ENCODE peak calls at places on chromosomes 4 and X, in ten cellular contexts. P is breast epithelium, X is sigmoid colon, R is H1, S is body of pancreas, N is Panc1, Z is heart left ventricle, A is left lung, E is fibroblast of lung, J is aorta. T is an unnamed sample.

GRCh38 chrX:103063918-103064434 is at the start of gene BEX1:
- DNase-seq in P (peak; percentile 48), X (peak; percentile 72), R (peak; percentile 31), S (peak; percentile 75), N (no peak), Z (peak; percentile 28), A (no peak), E (peak; percentile 52), J (no peak), T (no peak)

GRCh38 chrX:23373129-23373804 is 38.6 kb downstream of the PTCHD1 start:
- DNase-seq in P (no peak), X (no peak), R (no peak), S (no peak), N (peak; percentile 10), Z (no peak), A (no peak), E (peak; percentile 88), J (no peak), T (no peak)

GRCh38 chrX:69371159-69371558 is 133.0 kb upstream of the NALF2 start:
- DNase-seq in P (no peak), X (no peak), R (no peak), S (no peak), N (no peak), Z (no peak), A (no peak), E (no peak), J (no peak), T (no peak)

GRCh38 chrX:9862953-9863352 is 76.7 kb downstream of the SHROOM2 start:
- DNase-seq in P (no peak), X (no peak), R (no peak), S (no peak), N (no peak), Z (no peak), A (no peak), E (no peak), J (no peak), T (no peak)

GRCh38 chrX:82412851-82413250 is 1095.2 kb upstream of the POU3F4 start:
- DNase-seq in P (no peak), X (no peak), R (no peak), S (no peak), N (no peak), Z (no peak), A (no peak), E (no peak), J (no peak), T (no peak)

GRCh38 chrX:65587616-65588526 is 53.3 kb upstream of the LAS1L start:
- DNase-seq in P (peak; percentile 73), X (peak; percentile 94), R (no peak), S (peak; percentile 62), N (no peak), Z (peak; percentile 73), A (peak; percentile 70), E (peak; percentile 43), J (peak; percentile 90), T (no peak)

GRCh38 chr4:179671609-179672008 is 2229.4 kb upstream of the AGA start:
- DNase-seq in P (no peak), X (no peak), R (no peak), S (no peak), N (no peak), Z (no peak), A (no peak), E (peak; percentile 16), J (no peak), T (no peak)

GRCh38 chrX:131752493-131753198 is 208.8 kb downstream of the OR13H1 start:
- DNase-seq in P (no peak), X (peak; percentile 92), R (no peak), S (peak; percentile 90), N (peak; percentile 81), Z (no peak), A (peak; percentile 79), E (peak; percentile 73), J (peak; percentile 87), T (no peak)

GRCh38 chr4:72286185-72286584 is 254.4 kb downstream of the NPFFR2 start:
- DNase-seq in P (no peak), X (no peak), R (no peak), S (no peak), N (no peak), Z (no peak), A (no peak), E (peak; percentile 32), J (no peak), T (no peak)

GRCh38 chr4:26822546-26822945 is 38.1 kb upstream of the STIM2 start:
- DNase-seq in P (no peak), X (no peak), R (no peak), S (no peak), N (no peak), Z (no peak), A (no peak), E (no peak), J (no peak), T (no peak)
- H3K27ac ChIP-seq in P (no peak overlapping the region), X (no peak overlapping the region), R (no peak overlapping the region), S (no peak overlapping the region), N (no peak overlapping the region), Z (no peak overlapping the region), A (no peak overlapping the region), E (no peak overlapping the region), J (no peak overlapping the region), T (no peak overlapping the region)

GRCh38 chr4:108060164-108060563 is 70.5 kb downstream of the HADH start:
- DNase-seq in P (no peak), X (no peak), R (no peak), S (peak; percentile 20), N (peak; percentile 45), Z (no peak), A (no peak), E (peak; percentile 45), J (no peak), T (peak; percentile 11)

GRCh38 chr4:108056418-108056817 is 66.7 kb downstream of the HADH start:
- DNase-seq in P (no peak), X (no peak), R (no peak), S (no peak), N (no peak), Z (no peak), A (no peak), E (no peak), J (no peak), T (no peak)

GRCh38 chr4:108055787-108056186 is 66.1 kb downstream of the HADH start:
- DNase-seq in P (no peak), X (no peak), R (no peak), S (no peak), N (no peak), Z (no peak), A (no peak), E (no peak), J (no peak), T (no peak)

GRCh38 chr4:108058685-108059440 is 69.2 kb downstream of the HADH start:
- DNase-seq in P (no peak), X (no peak), R (no peak), S (no peak), N (no peak), Z (no peak), A (no peak), E (peak; percentile 67), J (no peak), T (no peak)

GRCh38 chr4:108060686-108061321 is 71.1 kb downstream of the HADH start:
- DNase-seq in P (no peak), X (no peak), R (no peak), S (no peak), N (no peak), Z (no peak), A (no peak), E (no peak), J (no peak), T (no peak)
- H3K36me3 ChIP-seq in P (no peaks in the 10 kb centered on the region), X (no peaks in the 10 kb centered on the region), R (no peaks in the 10 kb centered on the region), S (no peaks in the 10 kb centered on the region), N (no peaks in the 10 kb centered on the region), Z (no peaks in the 10 kb centered on the region), A (no peaks in the 10 kb centered on the region), E (no peaks in the 10 kb centered on the region), J (no peaks in the 10 kb centered on the region), T (no peaks in the 10 kb centered on the region)

GRCh38 chr4:3371038-3371437 is 70.7 kb upstream of the HGFAC start:
- DNase-seq in P (no peak), X (peak; percentile 38), R (no peak), S (no peak), N (no peak), Z (no peak), A (no peak), E (peak; percentile 34), J (no peak), T (no peak)
- H3K4me3 ChIP-seq in P (no peak overlapping the region), X (no peak overlapping the region), R (no peak overlapping the region), S (no peak overlapping the region), N (no peak overlapping the region), Z (peak overlapping the region; percentile 10), A (no peak overlapping the region), E (no peak overlapping the region), J (no peak overlapping the region), T (no peak overlapping the region)

GRCh38 chr4:133641191-133641590 is 492.1 kb downstream of the PCDH10 start:
- DNase-seq in P (no peak), X (no peak), R (no peak), S (no peak), N (no peak), Z (no peak), A (no peak), E (no peak), J (no peak), T (no peak)
- H3K27ac ChIP-seq in P (no peak overlapping the region), X (no peak overlapping the region), R (no peak overlapping the region), S (no peak overlapping the region), N (no peak overlapping the region), Z (no peak overlapping the region), A (no peak overlapping the region), E (no peak overlapping the region), J (no peak overlapping the region), T (no peak overlapping the region)

GRCh38 chrX:7164174-7164573 is 16.2 kb upstream of the PUDP start:
- DNase-seq in P (no peak), X (no peak), R (no peak), S (no peak), N (no peak), Z (no peak), A (no peak), E (no peak), J (no peak), T (no peak)
- H3K36me3 ChIP-seq in P (no peaks in the 10 kb centered on the region), X (no peaks in the 10 kb centered on the region), R (no peaks in the 10 kb centered on the region), S (no peaks in the 10 kb centered on the region), N (no peaks in the 10 kb centered on the region), Z (no peaks in the 10 kb centered on the region), A (no peaks in the 10 kb centered on the region), E (no peaks in the 10 kb centered on the region), J (no peaks in the 10 kb centered on the region), T (no peaks in the 10 kb centered on the region)

DNA sequence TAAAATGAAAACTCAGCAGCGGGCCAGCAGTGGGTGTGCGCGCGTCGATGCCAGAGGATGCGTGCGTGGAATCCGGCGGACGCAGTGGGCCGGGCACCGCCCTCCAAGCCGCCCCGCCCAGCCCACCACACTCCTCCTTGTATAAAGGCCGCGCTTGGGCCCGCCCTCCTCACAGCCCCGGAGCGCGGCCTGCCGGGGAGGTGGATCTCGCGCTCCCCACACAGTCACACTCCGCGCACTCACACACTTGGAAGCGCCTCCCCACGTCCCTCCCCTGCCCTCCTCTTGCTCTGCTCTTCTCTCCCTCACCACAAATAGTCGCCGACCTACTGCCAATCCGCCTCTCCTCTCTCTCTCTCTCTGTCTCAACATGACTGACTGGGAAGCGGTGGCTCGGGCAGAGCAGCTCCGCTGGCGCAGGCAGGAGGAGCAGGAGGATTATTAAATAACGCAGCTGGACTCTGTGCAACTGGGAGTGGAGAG is at the start of gene CCSER1:
- DNase-seq in P (peak; percentile 87), X (peak; percentile 74), R (no peak), S (peak; percentile 85), N (no peak), Z (peak; percentile 78), A (peak; percentile 83), E (peak; percentile 79), J (peak; percentile 72), T (no peak)
- H3K4me3 ChIP-seq in P (peak within 1 kb of the TSS; percentile 67), X (peak within 1 kb of the TSS; percentile 40), R (peak within 1 kb of the TSS; percentile 69), S (peak within 1 kb of the TSS; percentile 96), N (peak within 1 kb of the TSS; percentile 37), Z (peak within 1 kb of the TSS; percentile 72), A (peak within 1 kb of the TSS; percentile 52), E (no peak within 1 kb of the TSS), J (peak within 1 kb of the TSS; percentile 0), T (peak within 1 kb of the TSS; percentile 69)

T was measured in iPS DF 6.9.